ENCODE peak calls at places on chromosomes 4 and X, in four cellular contexts. One of them, this sample, is unnamed.

GRCh38 chrX:76433219-76433618 is 5.7 kb downstream of the MAGEE1 start:
- DNase-seq in astrocyte of the spinal cord: no peak
- DNase-seq in upper lobe of right lung: no peak
- DNase-seq in ovary: no peak
- DNase-seq in this sample: peak; percentile 4

GRCh38 chr4:27278615-27279014 is 418.0 kb downstream of the STIM2 start:
- DNase-seq in astrocyte of the spinal cord: peak; percentile 33
- DNase-seq in upper lobe of right lung: no peak
- DNase-seq in ovary: no peak
- DNase-seq in this sample: peak; percentile 31

GRCh38 chrX:103688949-103689348 is 2.5 kb upstream of the MORF4L2 start:
- DNase-seq in astrocyte of the spinal cord: peak; percentile 43
- DNase-seq in upper lobe of right lung: no peak
- DNase-seq in ovary: no peak
- DNase-seq in this sample: peak; percentile 31

GRCh38 chrX:110219920-110220319 is 98.0 kb downstream of the AMMECR1 start:
- DNase-seq in astrocyte of the spinal cord: peak; percentile 27
- DNase-seq in upper lobe of right lung: no peak
- DNase-seq in ovary: no peak
- DNase-seq in this sample: peak; percentile 60

GRCh38 chr4:168562021-168562691 is 65.3 kb downstream of the PALLD start:
- DNase-seq in astrocyte of the spinal cord: peak; percentile 68
- DNase-seq in upper lobe of right lung: no peak
- DNase-seq in ovary: no peak
- DNase-seq in this sample: peak; percentile 60

GRCh38 chr4:22129454-22130075 is 181.0 kb upstream of the KCNIP4 start:
- DNase-seq in astrocyte of the spinal cord: peak; percentile 32
- DNase-seq in upper lobe of right lung: no peak
- DNase-seq in ovary: no peak
- DNase-seq in this sample: peak; percentile 57

GRCh38 chr4:185196437-185196836 is 7.4 kb downstream of the CFAP97 start:
- DNase-seq in astrocyte of the spinal cord: no peak
- DNase-seq in upper lobe of right lung: no peak
- DNase-seq in ovary: no peak
- DNase-seq in this sample: no peak

GRCh38 chr4:184573701-184574100 is 75.5 kb downstream of the CASP3 start:
- DNase-seq in astrocyte of the spinal cord: no peak
- DNase-seq in upper lobe of right lung: no peak
- DNase-seq in ovary: no peak
- DNase-seq in this sample: no peak

GRCh38 chr4:93187892-93188291 is 640.7 kb upstream of the ATOH1 start:
- DNase-seq in astrocyte of the spinal cord: no peak
- DNase-seq in upper lobe of right lung: no peak
- DNase-seq in ovary: no peak
- DNase-seq in this sample: no peak

GRCh38 chr4:473575-474457 is 25.1 kb downstream of the ZNF721 start:
- DNase-seq in astrocyte of the spinal cord: peak; percentile 99
- DNase-seq in upper lobe of right lung: peak; percentile 95
- DNase-seq in ovary: peak; percentile 95
- DNase-seq in this sample: peak; percentile 100

GRCh38 chr4:4430492-4431195 is 43.7 kb downstream of the NSG1 start:
- DNase-seq in astrocyte of the spinal cord: peak; percentile 62
- DNase-seq in upper lobe of right lung: no peak
- DNase-seq in ovary: no peak
- DNase-seq in this sample: peak; percentile 87

GRCh38 chr4:158863296-158863695 is 94.5 kb downstream of the FNIP2 start:
- DNase-seq in astrocyte of the spinal cord: no peak
- DNase-seq in upper lobe of right lung: no peak
- DNase-seq in ovary: no peak
- DNase-seq in this sample: no peak

GRCh38 chr4:77699731-77700210 is 94.2 kb downstream of the CXCL13 start:
- DNase-seq in astrocyte of the spinal cord: peak; percentile 94
- DNase-seq in upper lobe of right lung: no peak
- DNase-seq in ovary: no peak
- DNase-seq in this sample: peak; percentile 82

GRCh38 chrX:133608406-133608805 is 193.1 kb upstream of the GPC4 start:
- DNase-seq in astrocyte of the spinal cord: peak; percentile 62
- DNase-seq in upper lobe of right lung: no peak
- DNase-seq in ovary: no peak
- DNase-seq in this sample: peak; percentile 1

GRCh38 chrX:56786889-56787733 is 58.1 kb downstream of the NBDY start:
- DNase-seq in astrocyte of the spinal cord: no peak
- DNase-seq in upper lobe of right lung: peak; percentile 6
- DNase-seq in ovary: no peak
- DNase-seq in this sample: no peak

GRCh38 chr4:89382439-89382838 is 74.8 kb upstream of the GPRIN3 start:
- DNase-seq in astrocyte of the spinal cord: no peak
- DNase-seq in upper lobe of right lung: no peak
- DNase-seq in ovary: no peak
- DNase-seq in this sample: no peak

GRCh38 chr4:3759236-3759635 is 6.9 kb upstream of the ADRA2C start:
- DNase-seq in astrocyte of the spinal cord: no peak
- DNase-seq in upper lobe of right lung: no peak
- DNase-seq in ovary: no peak
- DNase-seq in this sample: no peak

GRCh38 chrX:55908685-55909212 is 191.2 kb downstream of the RRAGB start:
- DNase-seq in astrocyte of the spinal cord: peak; percentile 6
- DNase-seq in upper lobe of right lung: peak; percentile 30
- DNase-seq in ovary: no peak
- DNase-seq in this sample: peak; percentile 25

GRCh38 chrX:101419489-101419888 is 11.5 kb downstream of the HNRNPH2 start:
- DNase-seq in astrocyte of the spinal cord: no peak
- DNase-seq in upper lobe of right lung: no peak
- DNase-seq in ovary: no peak
- DNase-seq in this sample: no peak

GRCh38 chr4:169238445-169238844 is 32.3 kb downstream of the SH3RF1 start:
- DNase-seq in astrocyte of the spinal cord: no peak
- DNase-seq in upper lobe of right lung: no peak
- DNase-seq in ovary: no peak
- DNase-seq in this sample: peak; percentile 67

GRCh38 chr4:142713282-142714030 is 132.6 kb downstream of the INPP4B start:
- DNase-seq in astrocyte of the spinal cord: no peak
- DNase-seq in upper lobe of right lung: no peak
- DNase-seq in ovary: no peak
- DNase-seq in this sample: no peak
- H3K4me3 ChIP-seq in astrocyte of the spinal cord: no peak overlapping the region
- H3K4me3 ChIP-seq in upper lobe of right lung: no peak overlapping the region
- H3K4me3 ChIP-seq in ovary: no peak overlapping the region
- H3K4me3 ChIP-seq in this sample: no peak overlapping the region

DNA sequence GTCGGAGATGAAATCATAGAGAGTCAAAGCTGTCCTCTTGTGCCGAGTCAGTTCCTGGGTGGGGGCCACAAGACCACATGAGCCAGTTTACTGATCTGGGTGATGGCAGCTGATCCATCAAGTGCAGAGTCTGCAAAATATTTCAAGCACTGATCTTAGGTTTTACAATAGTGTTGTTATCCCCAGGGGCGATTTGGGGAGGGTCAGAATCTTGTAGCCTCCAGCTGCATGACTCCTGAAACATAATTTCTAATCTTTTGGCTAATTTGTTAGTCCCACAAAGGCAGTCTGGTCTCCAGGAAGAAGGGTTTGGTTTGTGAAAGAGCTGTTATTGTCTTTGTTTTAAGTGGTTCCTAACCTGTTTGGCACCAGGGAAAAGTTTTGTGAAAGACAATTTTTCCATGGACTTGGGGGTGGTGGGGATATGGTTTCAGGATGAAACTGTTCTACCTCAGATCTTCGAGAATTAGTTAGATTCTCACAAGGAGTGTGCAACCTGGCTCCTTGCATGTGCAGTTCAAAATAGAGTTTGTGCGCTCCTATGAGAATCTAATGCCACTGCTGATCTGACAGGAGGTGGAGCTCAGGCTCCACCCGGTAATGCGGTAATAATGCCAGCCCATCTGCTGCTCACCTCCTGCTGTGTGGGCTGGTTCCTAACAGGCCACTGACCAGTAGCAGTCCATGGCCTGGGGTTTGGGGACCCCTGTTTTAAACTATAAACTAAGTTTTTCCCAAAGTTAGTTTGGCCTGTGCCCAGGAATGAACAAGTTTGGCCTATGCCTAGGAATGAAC is 29.2 kb downstream of the METAP1 start:
- DNase-seq in astrocyte of the spinal cord: no peak
- DNase-seq in upper lobe of right lung: no peak
- DNase-seq in ovary: no peak
- DNase-seq in this sample: peak; percentile 35
- TF ChIP-seq CTCF in astrocyte of the spinal cord: no peak
- TF ChIP-seq CTCF in upper lobe of right lung: no peak
- TF ChIP-seq CTCF in ovary: no peak
- TF ChIP-seq CTCF in this sample: peak; percentile 19

GRCh38 chrX:19629541-19629940 is 114.2 kb upstream of the MAP3K15 start:
- DNase-seq in astrocyte of the spinal cord: no peak
- DNase-seq in upper lobe of right lung: no peak
- DNase-seq in ovary: no peak
- DNase-seq in this sample: no peak

GRCh38 chrX:19630228-19630627 is 114.9 kb upstream of the MAP3K15 start:
- DNase-seq in astrocyte of the spinal cord: no peak
- DNase-seq in upper lobe of right lung: no peak
- DNase-seq in ovary: no peak
- DNase-seq in this sample: no peak

GRCh38 chrX:19628006-19628575 is 112.8 kb upstream of the MAP3K15 start:
- DNase-seq in astrocyte of the spinal cord: peak; percentile 16
- DNase-seq in upper lobe of right lung: no peak
- DNase-seq in ovary: no peak
- DNase-seq in this sample: no peak

GRCh38 chrX:19627533-19627932 is 112.2 kb upstream of the MAP3K15 start:
- DNase-seq in astrocyte of the spinal cord: no peak
- DNase-seq in upper lobe of right lung: no peak
- DNase-seq in ovary: no peak
- DNase-seq in this sample: peak; percentile 14

DNA sequence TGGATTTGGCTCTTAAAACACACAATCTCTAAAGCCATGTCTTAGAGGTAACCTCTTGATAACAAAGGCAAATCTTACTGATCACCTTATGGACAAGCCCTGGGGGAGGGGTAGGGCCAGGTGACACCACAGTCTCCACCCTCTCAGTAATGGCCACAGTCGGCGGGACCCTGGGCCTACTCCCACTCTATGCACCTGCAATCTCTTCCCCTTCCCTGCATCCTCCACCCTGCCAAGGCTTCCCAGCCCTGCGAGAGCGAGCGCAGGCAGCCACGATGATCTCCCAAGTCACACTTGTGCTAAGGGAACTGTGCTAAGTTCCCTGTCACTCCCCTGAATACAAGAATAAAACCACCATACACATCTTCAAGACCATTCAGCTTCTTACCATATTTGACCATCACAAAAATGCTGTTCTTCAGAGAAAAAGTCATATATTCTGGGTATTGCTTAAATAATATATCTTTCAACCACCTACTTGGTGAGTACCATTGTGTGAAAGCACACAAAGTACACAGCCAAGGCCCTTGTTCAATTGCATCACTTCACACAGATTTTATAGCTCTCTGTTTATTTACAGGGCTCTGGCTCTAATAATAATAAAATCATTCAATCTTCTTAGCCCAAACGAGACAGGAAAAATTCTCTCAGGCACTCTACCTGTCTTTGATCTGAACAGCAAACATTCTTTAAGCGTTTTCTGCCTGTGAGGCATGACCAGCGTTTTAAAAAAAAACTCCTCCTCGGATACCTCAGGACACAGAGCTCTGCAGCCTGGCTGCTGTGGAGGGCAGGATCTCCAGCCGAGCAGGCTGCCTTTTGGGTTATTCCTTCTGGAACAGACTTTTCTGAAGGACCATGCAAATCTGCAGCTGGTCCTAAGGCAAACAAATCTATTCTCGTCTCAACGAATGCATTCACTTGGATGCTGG is 115.7 kb upstream of the MAP3K15 start:
- DNase-seq in astrocyte of the spinal cord: no peak
- DNase-seq in upper lobe of right lung: no peak
- DNase-seq in ovary: no peak
- DNase-seq in this sample: no peak
- H3K4me3 ChIP-seq in astrocyte of the spinal cord: no peak overlapping the region
- H3K4me3 ChIP-seq in upper lobe of right lung: peak overlapping the region; percentile 31
- H3K4me3 ChIP-seq in ovary: no peak overlapping the region
- H3K4me3 ChIP-seq in this sample: no peak overlapping the region

DNA sequence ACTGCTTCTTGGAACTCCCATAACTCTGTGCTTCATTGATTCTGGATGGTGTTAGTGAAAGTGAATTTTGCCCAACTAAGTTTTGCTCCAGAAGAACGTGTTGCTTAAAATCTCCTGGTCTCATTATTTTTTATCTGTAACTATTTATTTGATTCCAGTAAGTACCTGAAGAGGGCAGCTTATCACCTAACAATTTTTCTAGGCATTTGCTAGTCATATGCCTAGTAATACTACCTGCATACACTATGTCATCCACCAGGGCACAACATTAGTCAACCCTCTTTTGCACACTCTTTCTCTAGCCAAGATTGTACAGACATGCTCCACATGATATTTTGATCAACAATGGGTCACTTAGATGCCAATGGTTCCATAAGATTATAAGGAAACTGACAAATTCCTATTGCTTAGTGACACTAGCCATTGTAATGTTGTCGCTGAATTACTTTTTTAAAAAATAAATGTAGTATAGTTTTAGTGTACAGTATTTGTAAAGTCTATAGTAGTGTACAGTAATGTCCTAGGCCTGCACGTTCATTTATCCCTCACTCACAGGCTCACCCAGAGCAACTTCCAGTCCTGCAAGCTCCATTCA is 499.9 kb upstream of the AADAT start:
- DNase-seq in astrocyte of the spinal cord: peak; percentile 25
- DNase-seq in upper lobe of right lung: no peak
- DNase-seq in ovary: no peak
- DNase-seq in this sample: peak; percentile 79
- TF ChIP-seq CTCF in astrocyte of the spinal cord: peak; percentile 15
- TF ChIP-seq CTCF in upper lobe of right lung: no peak
- TF ChIP-seq CTCF in ovary: no peak
- TF ChIP-seq CTCF in this sample: peak; percentile 59